ENCODE peak calls at places on chromosomes 11 and 22, in five cellular contexts. W, A, U, M and T are unnamed samples.

GRCh38 chr22:48222742-48223487 is 1460.5 kb downstream of the TBC1D22A start:
- DNase-seq in W (no peak), A (no peak), U (no peak), M (no peak), T (no peak)

GRCh38 chr11:441418-442274 is at the start of gene ANO9:
- DNase-seq in W (peak; percentile 86), A (no peak), U (peak; percentile 44), M (peak; percentile 74), T (peak; percentile 86)

GRCh38 chr22:44975444-44976262 is 34.2 kb downstream of the PHF21B start:
- DNase-seq in W (peak; percentile 85), A (peak; percentile 55), U (peak; percentile 79), M (peak; percentile 69), T (peak; percentile 80)

GRCh38 chr22:23716811-23717801 is 26.3 kb downstream of the RGL4 start:
- DNase-seq in W (peak; percentile 84), A (peak; percentile 87), U (peak; percentile 85), M (peak; percentile 83), T (peak; percentile 89)

GRCh38 chr11:109138200-109138599 is 283.8 kb upstream of the C11orf87 start:
- DNase-seq in W (no peak), A (no peak), U (no peak), M (no peak), T (no peak)

GRCh38 chr11:69003866-69004311 is 9.2 kb downstream of the MRGPRF start:
- DNase-seq in W (peak; percentile 36), A (no peak), U (no peak), M (no peak), T (no peak)

GRCh38 chr11:18791175-18792065 is at the start of gene PTPN5:
- DNase-seq in W (no peak), A (no peak), U (no peak), M (no peak), T (no peak)

GRCh38 chr11:100778386-100778785 is 91.3 kb downstream of the ARHGAP42 start:
- DNase-seq in W (no peak), A (no peak), U (no peak), M (no peak), T (no peak)

GRCh38 chr11:123202155-123202714 is 7.2 kb upstream of the CLMP start:
- DNase-seq in W (no peak), A (no peak), U (peak; percentile 19), M (no peak), T (no peak)